ENCODE peak calls at places on chromosome 6, in ten cellular contexts. One of them, this sample, is unnamed.

GRCh38 chr6:56746767-56747504 is 104.2 kb upstream of the DST start:
- DNase-seq in activated CD4-positive, alpha-beta memory T cell treated with anti-CD3 and anti-CD28 coated beads, Interleukin-2, amount 10 ng/mL, durations not matched to agents 7 days and 5 days: no peak
- DNase-seq in EH: no peak
- DNase-seq in NCI-H345: peak
- DNase-seq in fibroblast of lung: no peak
- DNase-seq in neural crest cell: no peak
- DNase-seq in uterus: no peak
- DNase-seq in mesendoderm: peak
- DNase-seq in astrocyte: no peak
- DNase-seq in stimulated activated naive B cell treated with anti-CD40 and anti-IgM and Interleukin-4, amounts not matched to agents 10 μg/mL and 1 μg/mL and 100 μg/mL, for 72 hours: no peak
- DNase-seq in this sample: no peak

GRCh38 chr6:116011520-116011919 is 49.2 kb downstream of the FRK start:
- DNase-seq in activated CD4-positive, alpha-beta memory T cell treated with anti-CD3 and anti-CD28 coated beads, Interleukin-2, amount 10 ng/mL, durations not matched to agents 7 days and 5 days: peak
- DNase-seq in EH: no peak
- DNase-seq in NCI-H345: no peak
- DNase-seq in fibroblast of lung: no peak
- DNase-seq in neural crest cell: no peak
- DNase-seq in uterus: no peak
- DNase-seq in mesendoderm: no peak
- DNase-seq in astrocyte: no peak
- DNase-seq in stimulated activated naive B cell treated with anti-CD40 and anti-IgM and Interleukin-4, amounts not matched to agents 10 μg/mL and 1 μg/mL and 100 μg/mL, for 72 hours: peak
- DNase-seq in this sample: no peak

GRCh38 chr6:53734473-53735299 is 60.1 kb upstream of the LRRC1 start:
- DNase-seq in activated CD4-positive, alpha-beta memory T cell treated with anti-CD3 and anti-CD28 coated beads, Interleukin-2, amount 10 ng/mL, durations not matched to agents 7 days and 5 days: peak
- DNase-seq in EH: peak
- DNase-seq in NCI-H345: peak
- DNase-seq in fibroblast of lung: peak
- DNase-seq in neural crest cell: peak
- DNase-seq in uterus: no peak
- DNase-seq in mesendoderm: peak
- DNase-seq in astrocyte: peak
- DNase-seq in stimulated activated naive B cell treated with anti-CD40 and anti-IgM and Interleukin-4, amounts not matched to agents 10 μg/mL and 1 μg/mL and 100 μg/mL, for 72 hours: no peak
- DNase-seq in this sample: no peak

GRCh38 chr6:107228754-107229153 is 113.4 kb upstream of the BEND3 start:
- DNase-seq in activated CD4-positive, alpha-beta memory T cell treated with anti-CD3 and anti-CD28 coated beads, Interleukin-2, amount 10 ng/mL, durations not matched to agents 7 days and 5 days: no peak
- DNase-seq in EH: peak
- DNase-seq in NCI-H345: no peak
- DNase-seq in fibroblast of lung: no peak
- DNase-seq in neural crest cell: no peak
- DNase-seq in uterus: no peak
- DNase-seq in mesendoderm: no peak
- DNase-seq in astrocyte: no peak
- DNase-seq in stimulated activated naive B cell treated with anti-CD40 and anti-IgM and Interleukin-4, amounts not matched to agents 10 μg/mL and 1 μg/mL and 100 μg/mL, for 72 hours: no peak
- DNase-seq in this sample: no peak

GRCh38 chr6:36752886-36753506 is 55.4 kb downstream of the RAB44 start:
- DNase-seq in activated CD4-positive, alpha-beta memory T cell treated with anti-CD3 and anti-CD28 coated beads, Interleukin-2, amount 10 ng/mL, durations not matched to agents 7 days and 5 days: no peak
- DNase-seq in EH: no peak
- DNase-seq in NCI-H345: no peak
- DNase-seq in fibroblast of lung: no peak
- DNase-seq in neural crest cell: no peak
- DNase-seq in uterus: no peak
- DNase-seq in mesendoderm: no peak
- DNase-seq in astrocyte: no peak
- DNase-seq in stimulated activated naive B cell treated with anti-CD40 and anti-IgM and Interleukin-4, amounts not matched to agents 10 μg/mL and 1 μg/mL and 100 μg/mL, for 72 hours: peak
- DNase-seq in this sample: no peak

GRCh38 chr6:40545954-40546353 is 41.2 kb downstream of the LRFN2 start:
- DNase-seq in activated CD4-positive, alpha-beta memory T cell treated with anti-CD3 and anti-CD28 coated beads, Interleukin-2, amount 10 ng/mL, durations not matched to agents 7 days and 5 days: no peak
- DNase-seq in EH: no peak
- DNase-seq in NCI-H345: no peak
- DNase-seq in fibroblast of lung: no peak
- DNase-seq in neural crest cell: peak
- DNase-seq in uterus: no peak
- DNase-seq in mesendoderm: peak
- DNase-seq in astrocyte: no peak
- DNase-seq in stimulated activated naive B cell treated with anti-CD40 and anti-IgM and Interleukin-4, amounts not matched to agents 10 μg/mL and 1 μg/mL and 100 μg/mL, for 72 hours: no peak
- DNase-seq in this sample: no peak

GRCh38 chr6:33790306-33790855 is 1.5 kb upstream of the LEMD2 start:
- DNase-seq in activated CD4-positive, alpha-beta memory T cell treated with anti-CD3 and anti-CD28 coated beads, Interleukin-2, amount 10 ng/mL, durations not matched to agents 7 days and 5 days: no peak
- DNase-seq in EH: no peak
- DNase-seq in NCI-H345: no peak
- DNase-seq in fibroblast of lung: no peak
- DNase-seq in neural crest cell: no peak
- DNase-seq in uterus: no peak
- DNase-seq in mesendoderm: peak
- DNase-seq in astrocyte: no peak
- DNase-seq in stimulated activated naive B cell treated with anti-CD40 and anti-IgM and Interleukin-4, amounts not matched to agents 10 μg/mL and 1 μg/mL and 100 μg/mL, for 72 hours: no peak
- DNase-seq in this sample: no peak

GRCh38 chr6:87759491-87760010 is 57.5 kb upstream of the AKIRIN2 start:
- DNase-seq in activated CD4-positive, alpha-beta memory T cell treated with anti-CD3 and anti-CD28 coated beads, Interleukin-2, amount 10 ng/mL, durations not matched to agents 7 days and 5 days: no peak
- DNase-seq in EH: no peak
- DNase-seq in NCI-H345: no peak
- DNase-seq in fibroblast of lung: no peak
- DNase-seq in neural crest cell: no peak
- DNase-seq in uterus: no peak
- DNase-seq in mesendoderm: no peak
- DNase-seq in astrocyte: no peak
- DNase-seq in stimulated activated naive B cell treated with anti-CD40 and anti-IgM and Interleukin-4, amounts not matched to agents 10 μg/mL and 1 μg/mL and 100 μg/mL, for 72 hours: no peak
- DNase-seq in this sample: no peak

GRCh38 chr6:90169328-90169886 is 127.2 kb downstream of the BACH2 start:
- DNase-seq in activated CD4-positive, alpha-beta memory T cell treated with anti-CD3 and anti-CD28 coated beads, Interleukin-2, amount 10 ng/mL, durations not matched to agents 7 days and 5 days: no peak
- DNase-seq in EH: no peak
- DNase-seq in NCI-H345: no peak
- DNase-seq in fibroblast of lung: no peak
- DNase-seq in neural crest cell: no peak
- DNase-seq in uterus: no peak
- DNase-seq in mesendoderm: no peak
- DNase-seq in astrocyte: peak
- DNase-seq in stimulated activated naive B cell treated with anti-CD40 and anti-IgM and Interleukin-4, amounts not matched to agents 10 μg/mL and 1 μg/mL and 100 μg/mL, for 72 hours: no peak
- DNase-seq in this sample: no peak

GRCh38 chr6:155487362-155488130 is 31.9 kb upstream of the NOX3 start:
- DNase-seq in activated CD4-positive, alpha-beta memory T cell treated with anti-CD3 and anti-CD28 coated beads, Interleukin-2, amount 10 ng/mL, durations not matched to agents 7 days and 5 days: no peak
- DNase-seq in EH: no peak
- DNase-seq in NCI-H345: no peak
- DNase-seq in fibroblast of lung: no peak
- DNase-seq in neural crest cell: no peak
- DNase-seq in uterus: no peak
- DNase-seq in mesendoderm: no peak
- DNase-seq in astrocyte: no peak
- DNase-seq in stimulated activated naive B cell treated with anti-CD40 and anti-IgM and Interleukin-4, amounts not matched to agents 10 μg/mL and 1 μg/mL and 100 μg/mL, for 72 hours: no peak
- DNase-seq in this sample: no peak

GRCh38 chr6:11771473-11772048 is 7.0 kb downstream of the ADTRP start:
- DNase-seq in activated CD4-positive, alpha-beta memory T cell treated with anti-CD3 and anti-CD28 coated beads, Interleukin-2, amount 10 ng/mL, durations not matched to agents 7 days and 5 days: no peak
- DNase-seq in EH: no peak
- DNase-seq in NCI-H345: peak
- DNase-seq in fibroblast of lung: peak
- DNase-seq in neural crest cell: no peak
- DNase-seq in uterus: no peak
- DNase-seq in mesendoderm: no peak
- DNase-seq in astrocyte: no peak
- DNase-seq in stimulated activated naive B cell treated with anti-CD40 and anti-IgM and Interleukin-4, amounts not matched to agents 10 μg/mL and 1 μg/mL and 100 μg/mL, for 72 hours: no peak
- DNase-seq in this sample: no peak

GRCh38 chr6:56025785-56026184 is 150.4 kb upstream of the BMP5 start:
- DNase-seq in activated CD4-positive, alpha-beta memory T cell treated with anti-CD3 and anti-CD28 coated beads, Interleukin-2, amount 10 ng/mL, durations not matched to agents 7 days and 5 days: no peak
- DNase-seq in EH: no peak
- DNase-seq in NCI-H345: no peak
- DNase-seq in fibroblast of lung: no peak
- DNase-seq in neural crest cell: no peak
- DNase-seq in uterus: no peak
- DNase-seq in mesendoderm: no peak
- DNase-seq in astrocyte: peak
- DNase-seq in stimulated activated naive B cell treated with anti-CD40 and anti-IgM and Interleukin-4, amounts not matched to agents 10 μg/mL and 1 μg/mL and 100 μg/mL, for 72 hours: no peak
- DNase-seq in this sample: no peak

GRCh38 chr6:52598123-52598823 is 21.4 kb upstream of the TRAM2 start:
- DNase-seq in activated CD4-positive, alpha-beta memory T cell treated with anti-CD3 and anti-CD28 coated beads, Interleukin-2, amount 10 ng/mL, durations not matched to agents 7 days and 5 days: no peak
- DNase-seq in EH: peak
- DNase-seq in NCI-H345: no peak
- DNase-seq in fibroblast of lung: peak
- DNase-seq in neural crest cell: peak
- DNase-seq in uterus: peak
- DNase-seq in mesendoderm: peak
- DNase-seq in astrocyte: peak
- DNase-seq in stimulated activated naive B cell treated with anti-CD40 and anti-IgM and Interleukin-4, amounts not matched to agents 10 μg/mL and 1 μg/mL and 100 μg/mL, for 72 hours: peak
- DNase-seq in this sample: peak

GRCh38 chr6:34142599-34142998 is 3.3 kb downstream of the GRM4 start:
- DNase-seq in activated CD4-positive, alpha-beta memory T cell treated with anti-CD3 and anti-CD28 coated beads, Interleukin-2, amount 10 ng/mL, durations not matched to agents 7 days and 5 days: no peak
- DNase-seq in EH: no peak
- DNase-seq in NCI-H345: no peak
- DNase-seq in fibroblast of lung: no peak
- DNase-seq in neural crest cell: no peak
- DNase-seq in uterus: no peak
- DNase-seq in mesendoderm: peak
- DNase-seq in astrocyte: no peak
- DNase-seq in stimulated activated naive B cell treated with anti-CD40 and anti-IgM and Interleukin-4, amounts not matched to agents 10 μg/mL and 1 μg/mL and 100 μg/mL, for 72 hours: no peak
- DNase-seq in this sample: no peak

GRCh38 chr6:131258816-131259476 is 123.7 kb downstream of the AKAP7 start:
- DNase-seq in activated CD4-positive, alpha-beta memory T cell treated with anti-CD3 and anti-CD28 coated beads, Interleukin-2, amount 10 ng/mL, durations not matched to agents 7 days and 5 days: no peak
- DNase-seq in EH: no peak
- DNase-seq in NCI-H345: no peak
- DNase-seq in fibroblast of lung: peak
- DNase-seq in neural crest cell: no peak
- DNase-seq in uterus: peak
- DNase-seq in mesendoderm: peak
- DNase-seq in astrocyte: peak
- DNase-seq in stimulated activated naive B cell treated with anti-CD40 and anti-IgM and Interleukin-4, amounts not matched to agents 10 μg/mL and 1 μg/mL and 100 μg/mL, for 72 hours: no peak
- DNase-seq in this sample: no peak

GRCh38 chr6:17352302-17352701 is 41.1 kb upstream of the CAP2 start:
- DNase-seq in activated CD4-positive, alpha-beta memory T cell treated with anti-CD3 and anti-CD28 coated beads, Interleukin-2, amount 10 ng/mL, durations not matched to agents 7 days and 5 days: no peak
- DNase-seq in EH: peak
- DNase-seq in NCI-H345: no peak
- DNase-seq in fibroblast of lung: no peak
- DNase-seq in neural crest cell: no peak
- DNase-seq in uterus: no peak
- DNase-seq in mesendoderm: no peak
- DNase-seq in astrocyte: peak
- DNase-seq in stimulated activated naive B cell treated with anti-CD40 and anti-IgM and Interleukin-4, amounts not matched to agents 10 μg/mL and 1 μg/mL and 100 μg/mL, for 72 hours: no peak
- DNase-seq in this sample: no peak

GRCh38 chr6:133958782-133959181 is 5.8 kb downstream of the TBPL1 start:
- DNase-seq in activated CD4-positive, alpha-beta memory T cell treated with anti-CD3 and anti-CD28 coated beads, Interleukin-2, amount 10 ng/mL, durations not matched to agents 7 days and 5 days: no peak
- DNase-seq in EH: no peak
- DNase-seq in NCI-H345: no peak
- DNase-seq in fibroblast of lung: no peak
- DNase-seq in neural crest cell: no peak
- DNase-seq in uterus: no peak
- DNase-seq in mesendoderm: no peak
- DNase-seq in astrocyte: no peak
- DNase-seq in stimulated activated naive B cell treated with anti-CD40 and anti-IgM and Interleukin-4, amounts not matched to agents 10 μg/mL and 1 μg/mL and 100 μg/mL, for 72 hours: no peak
- DNase-seq in this sample: no peak

GRCh38 chr6:94323853-94324252 is 904.5 kb upstream of the EPHA7 start:
- DNase-seq in activated CD4-positive, alpha-beta memory T cell treated with anti-CD3 and anti-CD28 coated beads, Interleukin-2, amount 10 ng/mL, durations not matched to agents 7 days and 5 days: no peak
- DNase-seq in EH: no peak
- DNase-seq in NCI-H345: no peak
- DNase-seq in fibroblast of lung: peak
- DNase-seq in neural crest cell: no peak
- DNase-seq in uterus: no peak
- DNase-seq in mesendoderm: peak
- DNase-seq in astrocyte: no peak
- DNase-seq in stimulated activated naive B cell treated with anti-CD40 and anti-IgM and Interleukin-4, amounts not matched to agents 10 μg/mL and 1 μg/mL and 100 μg/mL, for 72 hours: no peak
- DNase-seq in this sample: no peak

GRCh38 chr6:10256113-10256690 is 158.7 kb downstream of the TFAP2A start:
- DNase-seq in activated CD4-positive, alpha-beta memory T cell treated with anti-CD3 and anti-CD28 coated beads, Interleukin-2, amount 10 ng/mL, durations not matched to agents 7 days and 5 days: no peak
- DNase-seq in EH: no peak
- DNase-seq in NCI-H345: no peak
- DNase-seq in fibroblast of lung: no peak
- DNase-seq in neural crest cell: no peak
- DNase-seq in uterus: no peak
- DNase-seq in mesendoderm: no peak
- DNase-seq in astrocyte: no peak
- DNase-seq in stimulated activated naive B cell treated with anti-CD40 and anti-IgM and Interleukin-4, amounts not matched to agents 10 μg/mL and 1 μg/mL and 100 μg/mL, for 72 hours: no peak
- DNase-seq in this sample: no peak

GRCh38 chr6:26223677-26224546 is 136.7 kb downstream of the HFE start:
- DNase-seq in activated CD4-positive, alpha-beta memory T cell treated with anti-CD3 and anti-CD28 coated beads, Interleukin-2, amount 10 ng/mL, durations not matched to agents 7 days and 5 days: peak
- DNase-seq in EH: peak
- DNase-seq in NCI-H345: no peak
- DNase-seq in fibroblast of lung: peak
- DNase-seq in neural crest cell: peak
- DNase-seq in uterus: peak
- DNase-seq in mesendoderm: peak
- DNase-seq in astrocyte: peak
- DNase-seq in stimulated activated naive B cell treated with anti-CD40 and anti-IgM and Interleukin-4, amounts not matched to agents 10 μg/mL and 1 μg/mL and 100 μg/mL, for 72 hours: no peak
- DNase-seq in this sample: no peak

GRCh38 chr6:140321891-140322290 is 947.4 kb upstream of the CITED2 start:
- DNase-seq in activated CD4-positive, alpha-beta memory T cell treated with anti-CD3 and anti-CD28 coated beads, Interleukin-2, amount 10 ng/mL, durations not matched to agents 7 days and 5 days: no peak
- DNase-seq in EH: no peak
- DNase-seq in NCI-H345: no peak
- DNase-seq in fibroblast of lung: no peak
- DNase-seq in neural crest cell: no peak
- DNase-seq in uterus: no peak
- DNase-seq in mesendoderm: no peak
- DNase-seq in astrocyte: no peak
- DNase-seq in stimulated activated naive B cell treated with anti-CD40 and anti-IgM and Interleukin-4, amounts not matched to agents 10 μg/mL and 1 μg/mL and 100 μg/mL, for 72 hours: no peak
- DNase-seq in this sample: no peak

GRCh38 chr6:25700841-25701240 is 48.8 kb downstream of the SCGN start:
- DNase-seq in activated CD4-positive, alpha-beta memory T cell treated with anti-CD3 and anti-CD28 coated beads, Interleukin-2, amount 10 ng/mL, durations not matched to agents 7 days and 5 days: no peak
- DNase-seq in EH: no peak
- DNase-seq in NCI-H345: no peak
- DNase-seq in fibroblast of lung: no peak
- DNase-seq in neural crest cell: no peak
- DNase-seq in uterus: no peak
- DNase-seq in mesendoderm: peak
- DNase-seq in astrocyte: no peak
- DNase-seq in stimulated activated naive B cell treated with anti-CD40 and anti-IgM and Interleukin-4, amounts not matched to agents 10 μg/mL and 1 μg/mL and 100 μg/mL, for 72 hours: no peak
- DNase-seq in this sample: no peak

GRCh38 chr6:81790034-81790433 is 37.6 kb upstream of the TENT5A start:
- DNase-seq in activated CD4-positive, alpha-beta memory T cell treated with anti-CD3 and anti-CD28 coated beads, Interleukin-2, amount 10 ng/mL, durations not matched to agents 7 days and 5 days: no peak
- DNase-seq in EH: no peak
- DNase-seq in NCI-H345: no peak
- DNase-seq in fibroblast of lung: no peak
- DNase-seq in neural crest cell: no peak
- DNase-seq in uterus: no peak
- DNase-seq in mesendoderm: peak
- DNase-seq in astrocyte: no peak
- DNase-seq in stimulated activated naive B cell treated with anti-CD40 and anti-IgM and Interleukin-4, amounts not matched to agents 10 μg/mL and 1 μg/mL and 100 μg/mL, for 72 hours: no peak
- DNase-seq in this sample: no peak

GRCh38 chr6:131129657-131130545 is 5.4 kb upstream of the AKAP7 start:
- DNase-seq in activated CD4-positive, alpha-beta memory T cell treated with anti-CD3 and anti-CD28 coated beads, Interleukin-2, amount 10 ng/mL, durations not matched to agents 7 days and 5 days: no peak
- DNase-seq in EH: no peak
- DNase-seq in NCI-H345: no peak
- DNase-seq in fibroblast of lung: no peak
- DNase-seq in neural crest cell: no peak
- DNase-seq in uterus: no peak
- DNase-seq in mesendoderm: no peak
- DNase-seq in astrocyte: no peak
- DNase-seq in stimulated activated naive B cell treated with anti-CD40 and anti-IgM and Interleukin-4, amounts not matched to agents 10 μg/mL and 1 μg/mL and 100 μg/mL, for 72 hours: no peak
- DNase-seq in this sample: no peak

GRCh38 chr6:165883851-165884640 is 221.0 kb upstream of the PDE10A start:
- DNase-seq in activated CD4-positive, alpha-beta memory T cell treated with anti-CD3 and anti-CD28 coated beads, Interleukin-2, amount 10 ng/mL, durations not matched to agents 7 days and 5 days: no peak
- DNase-seq in EH: peak
- DNase-seq in NCI-H345: no peak
- DNase-seq in fibroblast of lung: no peak
- DNase-seq in neural crest cell: no peak
- DNase-seq in uterus: no peak
- DNase-seq in mesendoderm: peak
- DNase-seq in astrocyte: peak
- DNase-seq in stimulated activated naive B cell treated with anti-CD40 and anti-IgM and Interleukin-4, amounts not matched to agents 10 μg/mL and 1 μg/mL and 100 μg/mL, for 72 hours: no peak
- DNase-seq in this sample: no peak

GRCh38 chr6:9933674-9934073 is 481.2 kb downstream of the TFAP2A start:
- DNase-seq in activated CD4-positive, alpha-beta memory T cell treated with anti-CD3 and anti-CD28 coated beads, Interleukin-2, amount 10 ng/mL, durations not matched to agents 7 days and 5 days: no peak
- DNase-seq in EH: peak
- DNase-seq in NCI-H345: no peak
- DNase-seq in fibroblast of lung: no peak
- DNase-seq in neural crest cell: no peak
- DNase-seq in uterus: no peak
- DNase-seq in mesendoderm: no peak
- DNase-seq in astrocyte: peak
- DNase-seq in stimulated activated naive B cell treated with anti-CD40 and anti-IgM and Interleukin-4, amounts not matched to agents 10 μg/mL and 1 μg/mL and 100 μg/mL, for 72 hours: no peak
- DNase-seq in this sample: no peak

GRCh38 chr6:39298061-39298460 is 16.2 kb downstream of the KCNK17 start:
- DNase-seq in activated CD4-positive, alpha-beta memory T cell treated with anti-CD3 and anti-CD28 coated beads, Interleukin-2, amount 10 ng/mL, durations not matched to agents 7 days and 5 days: no peak
- DNase-seq in EH: no peak
- DNase-seq in NCI-H345: no peak
- DNase-seq in fibroblast of lung: peak
- DNase-seq in neural crest cell: no peak
- DNase-seq in uterus: no peak
- DNase-seq in mesendoderm: no peak
- DNase-seq in astrocyte: no peak
- DNase-seq in stimulated activated naive B cell treated with anti-CD40 and anti-IgM and Interleukin-4, amounts not matched to agents 10 μg/mL and 1 μg/mL and 100 μg/mL, for 72 hours: no peak
- DNase-seq in this sample: no peak

GRCh38 chr6:148593130-148593812 is 153.6 kb upstream of the UST start:
- DNase-seq in activated CD4-positive, alpha-beta memory T cell treated with anti-CD3 and anti-CD28 coated beads, Interleukin-2, amount 10 ng/mL, durations not matched to agents 7 days and 5 days: no peak
- DNase-seq in EH: peak
- DNase-seq in NCI-H345: no peak
- DNase-seq in fibroblast of lung: peak
- DNase-seq in neural crest cell: no peak
- DNase-seq in uterus: no peak
- DNase-seq in mesendoderm: peak
- DNase-seq in astrocyte: peak
- DNase-seq in stimulated activated naive B cell treated with anti-CD40 and anti-IgM and Interleukin-4, amounts not matched to agents 10 μg/mL and 1 μg/mL and 100 μg/mL, for 72 hours: no peak
- DNase-seq in this sample: no peak